ENCODE peak calls at places on chromosome 19, in seven cellular contexts. G is SK-N-MC, C is suprapubic skin, B is GM12891, R is GM23338, M is HCT116, L is upper lobe of left lung. F is an unnamed sample.

GRCh38 chr19:51030631-51031030 is 4.2 kb downstream of the KLK12 start:
- DNase-seq in M (no peak), L (no peak), C (peak), B (no peak), G (no peak), R (peak), F (no peak)

GRCh38 chr19:7628589-7629311 is 595 bp downstream of the XAB2 start:
- DNase-seq in M (no peak), L (no peak), G (no peak), R (peak), B (no peak), C (no peak), F (peak)

GRCh38 chr19:13396256-13397080 is 109.8 kb downstream of the CACNA1A start:
- DNase-seq in R (peak), M (peak), G (no peak), L (peak), B (no peak), C (no peak), F (peak)

GRCh38 chr19:29211562-29212416 is 1.2 kb downstream of the UQCRFS1 start:
- DNase-seq in G (no peak), B (no peak), R (peak), M (no peak), L (no peak), C (no peak), F (no peak)

GRCh38 chr19:801030-801860 is 4.0 kb downstream of the PTBP1 start:
- DNase-seq in C (no peak), B (no peak), M (no peak), L (peak), G (no peak), R (peak), F (peak)

GRCh38 chr19:42023121-42023942 is 29.3 kb upstream of the ATP1A3 start:
- DNase-seq in G (no peak), C (no peak), R (peak), L (no peak), B (no peak), M (peak), F (no peak)

GRCh38 chr19:811511-812048 is 10.2 kb downstream of the PLPPR3 start:
- DNase-seq in C (no peak), G (no peak), L (no peak), R (peak), M (no peak), B (peak), F (no peak)

GRCh38 chr19:1017115-1017905 is 3.6 kb downstream of the TMEM259 start:
- DNase-seq in L (no peak), M (no peak), B (no peak), C (no peak), G (no peak), R (no peak), F (no peak)

GRCh38 chr19:38277549-38277948 is 13.2 kb downstream of the SPINT2 start:
- DNase-seq in M (no peak), R (no peak), B (no peak), G (no peak), C (no peak), L (no peak), F (no peak)

GRCh38 chr19:45200614-45201013 is 22.0 kb downstream of the BLOC1S3 start:
- DNase-seq in L (no peak), G (no peak), R (peak), C (no peak), B (no peak), M (no peak), F (peak)

GRCh38 chr19:55172741-55173140 is 6.3 kb upstream of the DNAAF3 start:
- DNase-seq in R (no peak), M (no peak), L (no peak), G (no peak), B (no peak), C (no peak), F (no peak)

GRCh38 chr19:47190167-47190727 is 40.8 kb downstream of the BBC3 start:
- DNase-seq in R (no peak), C (no peak), L (peak), M (peak), B (no peak), G (no peak), F (peak)

GRCh38 chr19:5787554-5788182 is 3.1 kb upstream of the PRR22 start:
- DNase-seq in L (no peak), G (no peak), B (no peak), R (no peak), C (no peak), M (no peak), F (no peak)
- TF ChIP-seq POLR2AphosphoS5 in L (no peak), G (no peak), B (no peak), R (no peak), C (no peak), M (no peak), F (no peak)

GRCh38 chr19:17243340-17243853 is 2.3 kb downstream of the NR2F6 start:
- DNase-seq in M (no peak), B (no peak), C (no peak), G (no peak), L (no peak), R (no peak), F (no peak)

GRCh38 chr19:17244618-17245534 is 843 bp downstream of the NR2F6 start:
- DNase-seq in B (no peak), R (peak), C (no peak), L (no peak), G (no peak), M (no peak), F (no peak)

GRCh38 chr19:17243854-17244617 is 1.7 kb downstream of the NR2F6 start:
- DNase-seq in G (no peak), R (peak), L (peak), C (no peak), M (no peak), B (no peak), F (no peak)

GRCh38 chr19:17246681-17247425 is 1.1 kb upstream of the NR2F6 start:
- DNase-seq in G (no peak), R (peak), M (no peak), L (no peak), B (no peak), C (no peak), F (no peak)

GRCh38 chr19:17245535-17245984 is at the start of gene NR2F6:
- DNase-seq in C (no peak), M (no peak), G (no peak), B (no peak), L (no peak), R (no peak), F (no peak)
- TF ChIP-seq POLR2AphosphoS5 in C (no peak), M (peak), G (no peak), B (no peak), L (peak), R (peak), F (peak)

DNA sequence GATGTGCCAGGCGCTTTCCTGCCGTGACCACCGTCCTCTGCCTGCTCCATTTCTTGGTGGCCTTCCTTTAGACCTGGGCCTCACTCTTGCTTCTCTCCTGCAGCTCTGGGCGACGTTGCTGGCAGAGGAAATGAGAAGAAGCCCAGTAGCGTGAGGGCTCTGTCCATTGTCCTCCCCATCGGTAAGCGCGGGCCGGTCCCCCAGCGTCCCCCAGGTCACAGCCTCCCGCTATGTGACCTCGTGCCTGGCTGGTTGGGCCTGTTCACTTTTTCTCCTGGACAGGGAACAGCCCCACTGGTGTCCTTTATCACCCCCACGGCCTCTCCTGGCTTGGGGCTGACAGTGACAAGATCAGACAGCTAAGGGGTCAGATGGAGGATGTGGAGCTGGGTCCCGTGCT is 27.7 kb downstream of the SPC24 start:
- DNase-seq in M (no peak), L (no peak), C (no peak), R (no peak), G (no peak), B (no peak), F (no peak)
- TF ChIP-seq POLR2AphosphoS5 in M (no peak), L (no peak), C (no peak), R (no peak), G (no peak), B (no peak), F (no peak)

DNA sequence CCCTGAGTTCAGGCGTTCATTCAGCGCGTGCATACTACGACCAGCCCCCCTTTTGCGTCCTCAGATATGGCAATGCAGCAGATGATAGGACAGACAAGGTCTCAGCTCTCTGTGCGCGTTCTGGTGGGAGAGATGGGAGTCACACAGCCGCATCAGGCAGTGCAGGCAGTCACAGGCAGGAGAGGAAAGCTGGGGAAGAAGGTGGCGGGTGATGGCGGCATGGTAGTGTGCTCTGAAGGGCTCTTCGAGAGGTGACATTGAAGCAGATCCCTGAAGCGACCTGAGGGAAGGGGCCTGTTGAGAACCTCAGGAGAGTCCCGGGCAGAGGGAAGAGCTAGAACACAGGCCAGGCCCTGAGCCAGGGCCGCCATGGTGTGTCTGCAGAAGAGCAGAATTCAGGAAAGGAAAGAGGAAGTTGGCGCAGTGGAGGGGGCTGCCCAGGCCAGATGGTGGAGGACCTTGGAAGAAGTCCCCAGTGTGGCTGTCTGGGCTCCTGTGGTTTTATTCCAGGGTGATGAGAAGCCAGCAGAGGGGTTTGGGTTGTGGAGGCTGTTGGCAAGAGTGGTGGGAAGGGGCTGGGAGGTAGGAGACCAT is 3.5 kb downstream of the USF2 start:
- DNase-seq in L (no peak), B (no peak), R (no peak), M (no peak), G (no peak), C (no peak), F (no peak)
- TF ChIP-seq POLR2AphosphoS5 in L (no peak), B (no peak), R (no peak), M (no peak), G (no peak), C (no peak), F (no peak)

GRCh38 chr19:52335768-52336116 is 301 bp upstream of the ZNF610 start:
- DNase-seq in B (no peak), R (no peak), G (no peak), L (no peak), C (no peak), M (no peak), F (no peak)

GRCh38 chr19:52336976-52337375 is 933 bp downstream of the ZNF610 start:
- DNase-seq in M (no peak), L (no peak), R (peak), B (no peak), C (no peak), G (no peak), F (no peak)

GRCh38 chr19:52331757-52332156 is 4.3 kb upstream of the ZNF610 start:
- DNase-seq in C (no peak), G (no peak), B (no peak), R (no peak), M (no peak), L (no peak), F (no peak)

DNA sequence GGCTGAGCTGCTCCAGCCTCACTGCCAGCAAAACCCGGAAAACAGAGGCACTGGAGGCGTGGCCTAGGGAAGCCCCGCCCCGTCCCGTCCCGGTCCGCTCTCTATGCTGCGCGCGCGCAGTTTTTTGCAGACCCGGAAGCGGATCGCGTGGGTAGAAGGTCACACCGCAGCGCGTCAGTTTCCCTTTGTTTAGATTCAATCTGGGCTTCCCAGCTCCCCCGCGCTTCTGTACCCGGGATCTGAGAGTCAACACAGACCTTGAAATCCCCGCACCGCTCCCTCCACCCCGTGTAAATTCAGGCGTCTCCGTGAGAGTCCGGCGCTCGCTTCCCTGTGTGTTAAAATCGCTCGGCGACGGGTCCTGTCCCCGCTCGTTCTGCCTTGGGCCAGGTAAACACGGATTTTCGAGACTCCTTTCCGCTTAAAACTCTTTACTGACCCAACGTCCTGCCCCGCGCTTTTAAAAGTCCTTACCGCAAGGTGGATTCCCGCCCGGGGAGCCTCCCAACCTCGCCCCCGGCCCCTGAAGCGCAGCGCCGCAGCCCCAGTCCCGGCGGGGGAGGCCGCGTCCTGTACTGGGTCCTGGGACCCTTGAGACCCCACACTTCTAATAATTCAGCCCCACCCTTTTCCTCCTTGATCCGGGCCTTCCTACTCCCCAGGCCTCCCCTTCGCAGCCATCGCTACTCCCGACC is at the start of gene ZNF610:
- DNase-seq in L (peak), R (peak), C (peak), B (peak), M (no peak), G (peak), F (peak)
- TF ChIP-seq POLR2AphosphoS5 in L (peak), R (peak), C (no peak), B (peak), M (no peak), G (peak), F (peak)

DNA sequence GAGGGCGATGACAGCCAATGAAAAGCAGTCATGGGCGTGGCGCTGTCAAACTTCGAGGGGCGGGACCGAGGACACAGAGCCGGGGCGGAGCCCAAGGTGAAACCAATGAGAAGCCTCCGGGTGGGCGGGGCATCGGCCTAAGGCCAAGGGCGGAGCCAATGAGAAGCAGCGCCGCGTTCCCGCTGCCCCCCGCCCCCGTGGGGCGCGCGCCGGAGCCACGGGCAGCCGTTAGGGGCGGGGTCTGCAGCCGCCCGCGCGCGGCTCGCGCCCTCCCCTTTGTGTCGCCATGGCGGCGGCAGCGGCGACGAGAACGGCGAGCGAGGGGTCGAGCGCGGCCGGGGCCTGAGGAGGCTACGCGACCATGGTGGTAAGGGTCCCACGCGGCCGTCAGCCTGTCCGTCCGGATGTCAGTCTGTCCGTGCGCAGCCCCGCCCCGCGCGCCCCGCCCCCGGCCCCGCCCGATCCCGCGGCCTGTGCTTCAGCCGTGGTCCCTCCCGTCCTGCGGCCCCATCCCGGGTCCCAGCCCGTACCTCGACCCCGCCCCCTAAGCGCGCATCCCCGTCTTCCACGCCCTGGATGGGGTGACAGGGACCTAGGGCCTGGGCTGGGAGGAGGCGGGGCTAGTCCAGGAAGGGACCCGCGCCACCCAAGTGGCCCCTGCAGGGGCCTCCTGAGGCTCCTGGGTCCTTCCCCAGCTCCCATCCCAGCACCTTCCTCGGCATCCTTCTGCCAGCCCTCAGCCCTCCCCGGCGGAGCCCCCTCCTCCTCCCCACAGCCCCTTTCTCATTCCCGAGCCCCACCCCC is at the start of gene ARHGAP33:
- DNase-seq in B (peak), C (peak), R (peak), M (peak), G (peak), L (peak), F (peak)
- TF ChIP-seq POLR2AphosphoS5 in B (no peak), C (no peak), R (no peak), M (peak), G (no peak), L (no peak), F (peak)

GRCh38 chr19:40612831-40613668 is 11.9 kb downstream of the LTBP4 start:
- DNase-seq in C (peak), M (no peak), G (no peak), L (peak), R (peak), B (no peak), F (no peak)

GRCh38 chr19:40613669-40614594 is 12.8 kb downstream of the LTBP4 start:
- DNase-seq in C (peak), L (peak), R (peak), B (peak), M (peak), G (no peak), F (no peak)

GRCh38 chr19:40616941-40617340 is 15.8 kb downstream of the LTBP4 start:
- DNase-seq in B (no peak), C (no peak), M (no peak), G (no peak), L (no peak), R (no peak), F (no peak)

GRCh38 chr19:40616178-40616577 is 15.0 kb downstream of the LTBP4 start:
- DNase-seq in M (no peak), L (no peak), B (no peak), R (no peak), G (no peak), C (no peak), F (no peak)

DNA sequence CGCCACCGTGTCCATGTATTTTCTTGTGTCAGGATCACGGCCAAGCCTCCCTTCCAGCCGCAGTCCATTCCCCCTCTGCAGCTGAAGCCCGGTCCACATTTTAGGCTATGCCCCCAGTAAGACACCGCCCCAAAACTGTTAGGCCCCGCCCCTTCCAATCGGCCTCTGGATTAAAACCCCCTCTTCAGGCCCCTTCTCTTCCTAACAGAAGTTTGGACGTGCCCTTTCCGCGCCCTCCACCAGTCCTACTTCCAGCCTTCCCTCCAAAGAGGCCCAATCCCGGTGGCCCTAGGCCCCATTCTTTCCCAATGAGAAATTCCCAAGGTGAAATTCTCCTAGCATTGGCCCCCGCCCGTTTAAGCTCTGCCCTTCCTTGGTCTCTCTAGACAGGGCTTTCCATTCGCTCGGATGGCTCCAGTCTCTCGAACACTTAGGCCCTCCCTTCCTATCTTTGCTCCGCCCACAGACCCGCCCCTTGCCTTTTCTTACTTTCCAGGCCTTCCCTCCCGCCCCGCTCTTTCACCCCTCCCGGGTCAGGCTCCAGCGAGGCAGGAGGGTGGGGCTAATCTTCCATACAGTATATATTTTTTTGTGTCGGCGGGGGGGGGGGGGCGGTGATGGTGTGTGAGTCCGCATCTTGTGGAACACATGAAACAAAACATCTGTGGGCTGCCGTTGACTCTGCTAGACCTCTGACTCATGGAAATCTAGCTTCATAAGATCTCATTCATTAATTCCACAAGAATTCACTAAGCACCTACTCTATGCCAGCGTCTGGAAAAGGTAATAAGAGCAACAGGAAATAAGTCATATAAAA is 13.6 kb downstream of the LTBP4 start:
- DNase-seq in L (peak), M (peak), B (no peak), G (peak), R (peak), C (peak), F (peak)
- TF ChIP-seq POLR2AphosphoS5 in L (no peak), M (no peak), B (no peak), G (peak), R (no peak), C (no peak), F (no peak)

F was measured in endothelial cell of umbilical vein.